ENCODE peak calls at places on chromosomes 6 and 20, in six cellular contexts. One of them, this sample, is unnamed.

GRCh38 chr20:44068311-44068710 is 118.7 kb downstream of the JPH2 start:
- DNase-seq in neuronal stem cell: no peak
- DNase-seq in H9: no peak
- DNase-seq in IMR-90: no peak
- DNase-seq in trophoblast cell: no peak
- DNase-seq in mesenchymal stem cell: no peak
- DNase-seq in this sample: no peak

GRCh38 chr6:109309917-109310316 is 72.3 kb downstream of the CD164 start:
- DNase-seq in neuronal stem cell: no peak
- DNase-seq in H9: no peak
- DNase-seq in IMR-90: no peak
- DNase-seq in trophoblast cell: no peak
- DNase-seq in mesenchymal stem cell: no peak
- DNase-seq in this sample: no peak

GRCh38 chr6:36735110-36735971 is 37.7 kb downstream of the RAB44 start:
- DNase-seq in neuronal stem cell: no peak
- DNase-seq in H9: no peak
- DNase-seq in IMR-90: peak; percentile 76
- DNase-seq in trophoblast cell: no peak
- DNase-seq in mesenchymal stem cell: peak; percentile 40
- DNase-seq in this sample: peak; percentile 31

GRCh38 chr6:52503853-52504777 is 72.7 kb downstream of the TRAM2 start:
- DNase-seq in neuronal stem cell: no peak
- DNase-seq in H9: no peak
- DNase-seq in IMR-90: peak; percentile 72
- DNase-seq in trophoblast cell: peak; percentile 96
- DNase-seq in mesenchymal stem cell: peak; percentile 91
- DNase-seq in this sample: peak; percentile 57

GRCh38 chr6:122947355-122947754 is 48.7 kb upstream of the CLVS2 start:
- DNase-seq in neuronal stem cell: peak; percentile 11
- DNase-seq in H9: peak; percentile 51
- DNase-seq in IMR-90: no peak
- DNase-seq in trophoblast cell: peak; percentile 49
- DNase-seq in mesenchymal stem cell: peak; percentile 7
- DNase-seq in this sample: peak; percentile 67

GRCh38 chr6:139586273-139586672 is 211.8 kb upstream of the CITED2 start:
- DNase-seq in neuronal stem cell: no peak
- DNase-seq in H9: no peak
- DNase-seq in IMR-90: no peak
- DNase-seq in trophoblast cell: peak; percentile 96
- DNase-seq in mesenchymal stem cell: no peak
- DNase-seq in this sample: peak; percentile 55

GRCh38 chr6:166317261-166318212 is 9.3 kb upstream of the PRR18 start:
- DNase-seq in neuronal stem cell: no peak
- DNase-seq in H9: no peak
- DNase-seq in IMR-90: no peak
- DNase-seq in trophoblast cell: peak; percentile 13
- DNase-seq in mesenchymal stem cell: no peak
- DNase-seq in this sample: no peak

GRCh38 chr6:45073771-45074170 is 254.4 kb upstream of the RUNX2 start:
- DNase-seq in neuronal stem cell: no peak
- DNase-seq in H9: no peak
- DNase-seq in IMR-90: peak; percentile 7
- DNase-seq in trophoblast cell: no peak
- DNase-seq in mesenchymal stem cell: no peak
- DNase-seq in this sample: no peak

GRCh38 chr6:39892490-39893129 is 41.7 kb downstream of the MOCS1 start:
- DNase-seq in neuronal stem cell: peak; percentile 44
- DNase-seq in H9: peak; percentile 74
- DNase-seq in IMR-90: peak; percentile 69
- DNase-seq in trophoblast cell: peak; percentile 68
- DNase-seq in mesenchymal stem cell: peak; percentile 70
- DNase-seq in this sample: peak; percentile 72

GRCh38 chr20:44552950-44553908 is 29.1 kb upstream of the PKIG start:
- DNase-seq in neuronal stem cell: no peak
- DNase-seq in H9: no peak
- DNase-seq in IMR-90: peak; percentile 94
- DNase-seq in trophoblast cell: peak; percentile 36
- DNase-seq in mesenchymal stem cell: peak; percentile 93
- DNase-seq in this sample: no peak

GRCh38 chr20:2984956-2985661 is 58.3 kb upstream of the GNRH2 start:
- DNase-seq in neuronal stem cell: no peak
- DNase-seq in H9: no peak
- DNase-seq in IMR-90: peak; percentile 80
- DNase-seq in trophoblast cell: peak; percentile 68
- DNase-seq in mesenchymal stem cell: peak; percentile 70
- DNase-seq in this sample: no peak

GRCh38 chr6:114200896-114201295 is 141.9 kb downstream of the HS3ST5 start:
- DNase-seq in neuronal stem cell: no peak
- DNase-seq in H9: no peak
- DNase-seq in IMR-90: no peak
- DNase-seq in trophoblast cell: no peak
- DNase-seq in mesenchymal stem cell: no peak
- DNase-seq in this sample: no peak

DNA sequence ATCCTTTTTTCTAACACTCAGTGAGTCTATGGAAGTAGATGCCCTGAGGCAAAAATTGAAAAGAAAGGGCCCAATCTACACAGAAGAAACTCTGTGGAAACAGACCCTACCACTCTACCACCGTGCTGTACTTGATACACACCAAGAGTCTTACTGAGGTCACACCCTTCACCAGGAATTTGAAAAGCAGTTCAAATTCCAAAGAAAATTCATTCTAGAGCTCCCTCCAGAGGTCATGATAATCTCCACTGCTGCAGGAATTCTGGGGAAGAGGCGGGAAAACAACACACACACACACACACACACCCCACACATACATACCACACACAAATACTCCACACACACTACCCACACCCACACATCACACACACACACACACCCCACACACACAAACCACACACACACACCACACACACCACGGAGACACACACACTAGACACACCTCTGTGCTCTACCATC is 336.8 kb downstream of the HDGFL1 start:
- DNase-seq in neuronal stem cell: no peak
- DNase-seq in H9: no peak
- DNase-seq in IMR-90: no peak
- DNase-seq in trophoblast cell: peak; percentile 39
- DNase-seq in mesenchymal stem cell: peak; percentile 22
- DNase-seq in this sample: peak; percentile 77
- H2BK5ac ChIP-seq in neuronal stem cell: no peak overlapping the region
- H2BK5ac ChIP-seq in H9: no peak overlapping the region
- H2BK5ac ChIP-seq in IMR-90: peak overlapping the region; percentile 91
- H2BK5ac ChIP-seq in trophoblast cell: no peak overlapping the region
- H2BK5ac ChIP-seq in mesenchymal stem cell: no peak overlapping the region
- H2BK5ac ChIP-seq in this sample: no peak overlapping the region

GRCh38 chr6:41779793-41780622 is at the start of gene FRS3:
- DNase-seq in neuronal stem cell: peak; percentile 99
- DNase-seq in H9: peak; percentile 97
- DNase-seq in IMR-90: peak; percentile 92
- DNase-seq in trophoblast cell: peak; percentile 98
- DNase-seq in mesenchymal stem cell: peak; percentile 91
- DNase-seq in this sample: peak; percentile 95

GRCh38 chr6:41778895-41779294 is 805 bp downstream of the FRS3 start:
- DNase-seq in neuronal stem cell: no peak
- DNase-seq in H9: no peak
- DNase-seq in IMR-90: no peak
- DNase-seq in trophoblast cell: no peak
- DNase-seq in mesenchymal stem cell: no peak
- DNase-seq in this sample: no peak

GRCh38 chr6:41779336-41779735 is 364 bp downstream of the FRS3 start:
- DNase-seq in neuronal stem cell: no peak
- DNase-seq in H9: no peak
- DNase-seq in IMR-90: no peak
- DNase-seq in trophoblast cell: no peak
- DNase-seq in mesenchymal stem cell: peak; percentile 8
- DNase-seq in this sample: peak; percentile 12

GRCh38 chr6:41781302-41781711 is 725 bp downstream of the PRICKLE4 start:
- DNase-seq in neuronal stem cell: no peak
- DNase-seq in H9: no peak
- DNase-seq in IMR-90: no peak
- DNase-seq in trophoblast cell: no peak
- DNase-seq in mesenchymal stem cell: no peak
- DNase-seq in this sample: no peak

GRCh38 chr6:41780623-41781301 is at the start of gene PRICKLE4:
- DNase-seq in neuronal stem cell: peak; percentile 36
- DNase-seq in H9: no peak
- DNase-seq in IMR-90: no peak
- DNase-seq in trophoblast cell: no peak
- DNase-seq in mesenchymal stem cell: peak; percentile 30
- DNase-seq in this sample: peak; percentile 22
- H3K9ac ChIP-seq in neuronal stem cell: peak within 1 kb of the TSS; percentile 85
- H3K9ac ChIP-seq in H9: no peak within 1 kb of the TSS
- H3K9ac ChIP-seq in IMR-90: peak within 1 kb of the TSS; percentile 54
- H3K9ac ChIP-seq in trophoblast cell: peak within 1 kb of the TSS; percentile 78
- H3K9ac ChIP-seq in mesenchymal stem cell: peak within 1 kb of the TSS; percentile 92
- H3K9ac ChIP-seq in this sample: peak within 1 kb of the TSS; percentile 73

GRCh38 chr20:18056174-18057105 is 1.3 kb downstream of the OVOL2 start:
- DNase-seq in neuronal stem cell: no peak
- DNase-seq in H9: peak; percentile 52
- DNase-seq in IMR-90: no peak
- DNase-seq in trophoblast cell: peak; percentile 58
- DNase-seq in mesenchymal stem cell: peak; percentile 5
- DNase-seq in this sample: peak; percentile 53

GRCh38 chr20:18058661-18059467 is 1.1 kb upstream of the OVOL2 start:
- DNase-seq in neuronal stem cell: peak; percentile 45
- DNase-seq in H9: peak; percentile 87
- DNase-seq in IMR-90: no peak
- DNase-seq in trophoblast cell: peak; percentile 55
- DNase-seq in mesenchymal stem cell: no peak
- DNase-seq in this sample: peak; percentile 81

GRCh38 chr20:18055261-18055660 is 2.5 kb downstream of the OVOL2 start:
- DNase-seq in neuronal stem cell: no peak
- DNase-seq in H9: peak; percentile 76
- DNase-seq in IMR-90: no peak
- DNase-seq in trophoblast cell: peak; percentile 73
- DNase-seq in mesenchymal stem cell: no peak
- DNase-seq in this sample: peak; percentile 82

GRCh38 chr20:18057994-18058349 is 256 bp upstream of the OVOL2 start:
- DNase-seq in neuronal stem cell: no peak
- DNase-seq in H9: no peak
- DNase-seq in IMR-90: no peak
- DNase-seq in trophoblast cell: no peak
- DNase-seq in mesenchymal stem cell: no peak
- DNase-seq in this sample: no peak

DNA sequence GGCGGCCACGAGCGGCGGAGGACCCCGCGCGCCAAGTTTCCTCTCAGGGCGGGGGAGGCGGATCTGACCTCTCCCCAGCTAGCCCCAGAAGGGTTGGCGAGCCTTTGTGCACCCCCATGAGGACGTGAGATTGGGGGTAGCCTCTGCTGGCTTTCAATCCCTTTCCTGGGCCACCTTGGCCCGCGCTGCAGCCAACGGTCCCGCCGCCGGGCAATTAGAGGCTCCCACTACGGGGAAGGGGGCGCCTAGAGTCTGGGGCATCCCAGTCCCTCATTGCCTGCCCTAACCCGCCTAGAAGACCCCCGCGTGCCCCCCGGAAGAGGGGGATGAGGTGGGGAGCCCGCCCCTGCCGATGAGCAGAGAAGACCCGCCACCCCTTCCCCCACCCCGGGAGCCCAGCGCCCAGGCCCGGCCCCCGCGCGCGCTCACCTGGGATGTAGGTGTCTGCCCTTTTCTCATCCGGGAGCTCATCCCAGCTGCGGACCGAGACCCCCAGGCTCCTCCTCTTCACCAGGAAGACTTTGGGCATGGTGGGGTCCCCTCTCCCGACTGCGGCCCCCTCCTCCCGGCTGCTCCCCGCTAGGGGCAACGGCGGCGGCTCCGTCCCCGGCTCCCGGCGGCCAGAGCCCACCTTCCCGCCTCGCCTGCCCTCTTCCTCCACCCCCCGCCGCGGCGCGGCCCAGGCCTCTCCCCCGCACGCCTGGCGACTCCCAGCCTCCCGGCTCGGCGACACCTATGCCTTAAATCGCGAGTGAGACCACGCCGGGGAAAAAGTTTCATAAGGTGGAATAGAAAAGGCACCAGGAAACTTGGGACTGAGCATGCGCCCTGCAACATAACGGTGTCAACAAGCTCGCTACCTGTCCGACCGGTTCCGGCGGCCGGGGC is at the start of gene OVOL2:
- DNase-seq in neuronal stem cell: no peak
- DNase-seq in H9: peak; percentile 88
- DNase-seq in IMR-90: no peak
- DNase-seq in trophoblast cell: peak; percentile 96
- DNase-seq in mesenchymal stem cell: no peak
- DNase-seq in this sample: peak; percentile 91
- H3K18ac ChIP-seq in neuronal stem cell: peak within 1 kb of the TSS; percentile 87
- H3K18ac ChIP-seq in H9: peak within 1 kb of the TSS; percentile 53
- H3K18ac ChIP-seq in IMR-90: no peak within 1 kb of the TSS
- H3K18ac ChIP-seq in trophoblast cell: peak within 1 kb of the TSS; percentile 94
- H3K18ac ChIP-seq in mesenchymal stem cell: no peak within 1 kb of the TSS
- H3K18ac ChIP-seq in this sample: peak within 1 kb of the TSS; percentile 43

GRCh38 chr6:85403331-85404015 is 46.4 kb upstream of the NT5E start:
- DNase-seq in neuronal stem cell: no peak
- DNase-seq in H9: no peak
- DNase-seq in IMR-90: peak; percentile 92
- DNase-seq in trophoblast cell: peak; percentile 77
- DNase-seq in mesenchymal stem cell: peak; percentile 87
- DNase-seq in this sample: peak; percentile 85

GRCh38 chr6:85404497-85405174 is 45.2 kb upstream of the NT5E start:
- DNase-seq in neuronal stem cell: no peak
- DNase-seq in H9: no peak
- DNase-seq in IMR-90: peak; percentile 95
- DNase-seq in trophoblast cell: peak; percentile 23
- DNase-seq in mesenchymal stem cell: peak; percentile 80
- DNase-seq in this sample: no peak

GRCh38 chr6:85402071-85402470 is 47.8 kb upstream of the NT5E start:
- DNase-seq in neuronal stem cell: no peak
- DNase-seq in H9: no peak
- DNase-seq in IMR-90: no peak
- DNase-seq in trophoblast cell: no peak
- DNase-seq in mesenchymal stem cell: no peak
- DNase-seq in this sample: no peak

GRCh38 chr6:85401186-85402062 is 48.5 kb upstream of the NT5E start:
- DNase-seq in neuronal stem cell: no peak
- DNase-seq in H9: no peak
- DNase-seq in IMR-90: no peak
- DNase-seq in trophoblast cell: no peak
- DNase-seq in mesenchymal stem cell: no peak
- DNase-seq in this sample: no peak

GRCh38 chr6:85402922-85403321 is 47.0 kb upstream of the NT5E start:
- DNase-seq in neuronal stem cell: no peak
- DNase-seq in H9: no peak
- DNase-seq in IMR-90: no peak
- DNase-seq in trophoblast cell: peak; percentile 54
- DNase-seq in mesenchymal stem cell: no peak
- DNase-seq in this sample: no peak
- H2BK5ac ChIP-seq in neuronal stem cell: no peak overlapping the region
- H2BK5ac ChIP-seq in H9: no peak overlapping the region
- H2BK5ac ChIP-seq in IMR-90: peak overlapping the region; percentile 100
- H2BK5ac ChIP-seq in trophoblast cell: peak overlapping the region; percentile 26
- H2BK5ac ChIP-seq in mesenchymal stem cell: peak overlapping the region; percentile 76
- H2BK5ac ChIP-seq in this sample: no peak overlapping the region

GRCh38 chr6:33770116-33770832 is 18.7 kb downstream of the LEMD2 start:
- DNase-seq in neuronal stem cell: no peak
- DNase-seq in H9: no peak
- DNase-seq in IMR-90: no peak
- DNase-seq in trophoblast cell: no peak
- DNase-seq in mesenchymal stem cell: peak; percentile 15
- DNase-seq in this sample: no peak
- H3K9ac ChIP-seq in neuronal stem cell: no peak overlapping the region
- H3K9ac ChIP-seq in H9: no peak overlapping the region
- H3K9ac ChIP-seq in IMR-90: peak overlapping the region; percentile 54
- H3K9ac ChIP-seq in trophoblast cell: no peak overlapping the region
- H3K9ac ChIP-seq in mesenchymal stem cell: peak overlapping the region; percentile 70
- H3K9ac ChIP-seq in this sample: peak overlapping the region; percentile 2

GRCh38 chr20:46215913-46216707 is 92.2 kb downstream of the CDH22 start:
- DNase-seq in neuronal stem cell: peak; percentile 75
- DNase-seq in H9: peak; percentile 91
- DNase-seq in IMR-90: peak; percentile 28
- DNase-seq in trophoblast cell: peak; percentile 27
- DNase-seq in mesenchymal stem cell: peak; percentile 77
- DNase-seq in this sample: peak; percentile 99
- H3K18ac ChIP-seq in neuronal stem cell: peak overlapping the region; percentile 91
- H3K18ac ChIP-seq in H9: no peak overlapping the region
- H3K18ac ChIP-seq in IMR-90: no peak overlapping the region
- H3K18ac ChIP-seq in trophoblast cell: no peak overlapping the region
- H3K18ac ChIP-seq in mesenchymal stem cell: no peak overlapping the region
- H3K18ac ChIP-seq in this sample: peak overlapping the region; percentile 45